ENCODE peak calls at places on chromosomes 13 and 19, in eight cellular contexts. One of them, this sample, is unnamed.
A peak's percentile ranks its signal among the peaks of the same experiment; 100 is the strongest.

GRCh38 chr19:47124937-47125668 is 5.5 kb upstream of the SAE1 start:
- DNase-seq in activated naive CD4-positive, alpha-beta T cell treated with anti-CD3 and anti-CD28 coated beads, Interleukin-2, amount 10 ng/mL, durations not matched to agents 7 days and 5 days: no peak
- DNase-seq in NCI-H82: peak; percentile 94
- DNase-seq in nephron progenitor cell: no peak
- DNase-seq in amniotic stem cell: peak; percentile 68
- DNase-seq in kidney glomerular epithelial cell: peak; percentile 69
- DNase-seq in GM18507: peak; percentile 37
- DNase-seq in foreskin fibroblast: peak; percentile 83
- DNase-seq in this sample: no peak

GRCh38 chr13:93039131-93039530 is 187.5 kb upstream of the GPC6 start:
- DNase-seq in kidney glomerular epithelial cell: no peak
- DNase-seq in activated naive CD4-positive, alpha-beta T cell treated with anti-CD3 and anti-CD28 coated beads, Interleukin-2, amount 10 ng/mL, durations not matched to agents 7 days and 5 days: no peak
- DNase-seq in GM18507: no peak
- DNase-seq in amniotic stem cell: no peak
- DNase-seq in NCI-H82: no peak
- DNase-seq in nephron progenitor cell: no peak
- DNase-seq in foreskin fibroblast: peak; percentile 2
- DNase-seq in this sample: no peak

GRCh38 chr19:32936065-32936464 is 35.7 kb downstream of the CEP89 start:
- DNase-seq in foreskin fibroblast: no peak
- DNase-seq in amniotic stem cell: no peak
- DNase-seq in GM18507: no peak
- DNase-seq in kidney glomerular epithelial cell: no peak
- DNase-seq in nephron progenitor cell: no peak
- DNase-seq in activated naive CD4-positive, alpha-beta T cell treated with anti-CD3 and anti-CD28 coated beads, Interleukin-2, amount 10 ng/mL, durations not matched to agents 7 days and 5 days: no peak
- DNase-seq in NCI-H82: no peak
- DNase-seq in this sample: no peak

GRCh38 chr19:30036154-30037129 is 94.4 kb downstream of the URI1 start:
- DNase-seq in kidney glomerular epithelial cell: no peak
- DNase-seq in nephron progenitor cell: peak; percentile 17
- DNase-seq in activated naive CD4-positive, alpha-beta T cell treated with anti-CD3 and anti-CD28 coated beads, Interleukin-2, amount 10 ng/mL, durations not matched to agents 7 days and 5 days: no peak
- DNase-seq in GM18507: no peak
- DNase-seq in NCI-H82: no peak
- DNase-seq in amniotic stem cell: no peak
- DNase-seq in foreskin fibroblast: peak; percentile 69
- DNase-seq in this sample: peak; percentile 53

GRCh38 chr19:401836-402535 is 7.0 kb downstream of the C2CD4C start:
- DNase-seq in GM18507: no peak
- DNase-seq in kidney glomerular epithelial cell: no peak
- DNase-seq in NCI-H82: peak; percentile 82
- DNase-seq in nephron progenitor cell: no peak
- DNase-seq in activated naive CD4-positive, alpha-beta T cell treated with anti-CD3 and anti-CD28 coated beads, Interleukin-2, amount 10 ng/mL, durations not matched to agents 7 days and 5 days: no peak
- DNase-seq in foreskin fibroblast: peak; percentile 28
- DNase-seq in amniotic stem cell: no peak
- DNase-seq in this sample: no peak

GRCh38 chr19:1776606-1777147 is 23.4 kb downstream of the ONECUT3 start:
- DNase-seq in kidney glomerular epithelial cell: no peak
- DNase-seq in foreskin fibroblast: no peak
- DNase-seq in activated naive CD4-positive, alpha-beta T cell treated with anti-CD3 and anti-CD28 coated beads, Interleukin-2, amount 10 ng/mL, durations not matched to agents 7 days and 5 days: no peak
- DNase-seq in amniotic stem cell: no peak
- DNase-seq in NCI-H82: no peak
- DNase-seq in GM18507: no peak
- DNase-seq in nephron progenitor cell: no peak
- DNase-seq in this sample: no peak

GRCh38 chr13:76677047-76677446 is 209.2 kb downstream of the KCTD12 start:
- DNase-seq in nephron progenitor cell: no peak
- DNase-seq in GM18507: no peak
- DNase-seq in NCI-H82: peak; percentile 69
- DNase-seq in foreskin fibroblast: peak; percentile 72
- DNase-seq in amniotic stem cell: no peak
- DNase-seq in activated naive CD4-positive, alpha-beta T cell treated with anti-CD3 and anti-CD28 coated beads, Interleukin-2, amount 10 ng/mL, durations not matched to agents 7 days and 5 days: no peak
- DNase-seq in kidney glomerular epithelial cell: no peak
- DNase-seq in this sample: no peak

GRCh38 chr13:65856464-65856863 is 1373.7 kb downstream of the PCDH9 start:
- DNase-seq in activated naive CD4-positive, alpha-beta T cell treated with anti-CD3 and anti-CD28 coated beads, Interleukin-2, amount 10 ng/mL, durations not matched to agents 7 days and 5 days: no peak
- DNase-seq in GM18507: no peak
- DNase-seq in foreskin fibroblast: peak; percentile 84
- DNase-seq in NCI-H82: no peak
- DNase-seq in amniotic stem cell: no peak
- DNase-seq in kidney glomerular epithelial cell: no peak
- DNase-seq in nephron progenitor cell: no peak
- DNase-seq in this sample: no peak

GRCh38 chr13:109246001-109246400 is 540.4 kb downstream of the IRS2 start:
- DNase-seq in GM18507: no peak
- DNase-seq in activated naive CD4-positive, alpha-beta T cell treated with anti-CD3 and anti-CD28 coated beads, Interleukin-2, amount 10 ng/mL, durations not matched to agents 7 days and 5 days: no peak
- DNase-seq in foreskin fibroblast: no peak
- DNase-seq in amniotic stem cell: no peak
- DNase-seq in NCI-H82: peak; percentile 33
- DNase-seq in kidney glomerular epithelial cell: no peak
- DNase-seq in nephron progenitor cell: no peak
- DNase-seq in this sample: no peak

GRCh38 chr13:111908391-111908790 is 158.6 kb upstream of the SOX1 start:
- DNase-seq in amniotic stem cell: no peak
- DNase-seq in nephron progenitor cell: no peak
- DNase-seq in GM18507: no peak
- DNase-seq in NCI-H82: no peak
- DNase-seq in kidney glomerular epithelial cell: no peak
- DNase-seq in foreskin fibroblast: no peak
- DNase-seq in activated naive CD4-positive, alpha-beta T cell treated with anti-CD3 and anti-CD28 coated beads, Interleukin-2, amount 10 ng/mL, durations not matched to agents 7 days and 5 days: peak; percentile 15
- DNase-seq in this sample: peak; percentile 22